ENCODE peak calls at places on chromosomes 7 and 10, in five cellular contexts. U, V, H, P and K are unnamed samples. For H3K4me1, the result is how much of the 10 kb centered on the place peaks cover.

GRCh38 chr7:151076863-151077704 is 3.5 kb downstream of the FASTK start:
- DNase-seq in U (peak), V (no peak), H (no peak), P (no peak), K (no peak)

GRCh38 chr10:97590082-97590747 is 694 bp downstream of the C10orf62 start:
- DNase-seq in U (no peak), V (no peak), H (no peak), P (no peak), K (no peak)

GRCh38 chr10:120131183-120131582 is 238.7 kb downstream of the SEC23IP start:
- DNase-seq in U (peak), V (no peak), H (no peak), P (peak), K (peak)

GRCh38 chr10:88810196-88810961 is 7.8 kb downstream of the LIPM start:
- DNase-seq in U (peak), V (peak), H (peak), P (peak), K (peak)

GRCh38 chr7:101410743-101411476 is 48.2 kb downstream of the COL26A1 start:
- DNase-seq in U (peak), V (peak), H (peak), P (peak), K (peak)

GRCh38 chr10:50312464-50313437 is 61.4 kb upstream of the ASAH2 start:
- DNase-seq in U (peak), V (peak), H (no peak), P (no peak), K (no peak)

GRCh38 chr7:85191383-85191782 is 4.5 kb upstream of the SEMA3D start:
- DNase-seq in U (peak), V (peak), H (no peak), P (peak), K (peak)

GRCh38 chr7:39589323-39590111 is 23.3 kb downstream of the YAE1 start:
- DNase-seq in U (peak), V (peak), H (no peak), P (peak), K (peak)

GRCh38 chr10:74208997-74209396 is 58.0 kb downstream of the ADK start:
- DNase-seq in U (no peak), V (no peak), H (no peak), P (no peak), K (no peak)

GRCh38 chr10:73810735-73811465 is 498 bp downstream of the NDST2 start:
- DNase-seq in U (peak), V (no peak), H (no peak), P (peak), K (peak)

GRCh38 chr7:2148189-2148588 is 84.6 kb downstream of the MAD1L1 start:
- DNase-seq in U (no peak), V (no peak), H (no peak), P (no peak), K (no peak)

GRCh38 chr10:5466451-5466996 is 32.8 kb downstream of the CALML5 start:
- DNase-seq in U (peak), V (peak), H (peak), P (no peak), K (no peak)

GRCh38 chr7:129401228-129401967 is 32.8 kb upstream of the STRIP2 start:
- DNase-seq in U (peak), V (peak), H (peak), P (peak), K (peak)

GRCh38 chr7:128215281-128215680 is 25.8 kb upstream of the LEP start:
- DNase-seq in U (peak), V (peak), H (no peak), P (no peak), K (no peak)

GRCh38 chr10:51162002-51162401 is 87.7 kb downstream of the PRKG1 start:
- DNase-seq in U (no peak), V (peak), H (no peak), P (no peak), K (no peak)

GRCh38 chr7:83162402-83163256 is at the start of gene PCLO:
- DNase-seq in U (peak), V (peak), H (peak), P (peak), K (peak)

GRCh38 chr10:14953452-14954000 is 370 bp downstream of the DCLRE1C start:
- DNase-seq in U (peak), V (peak), H (no peak), P (peak), K (peak)

GRCh38 chr7:136728945-136729344 is 139.5 kb upstream of the CHRM2 start:
- DNase-seq in U (no peak), V (no peak), H (no peak), P (no peak), K (no peak)
- H3K27ac ChIP-seq in U (no peak), V (no peak), H (no peak), P (no peak), K (no peak)

DNA sequence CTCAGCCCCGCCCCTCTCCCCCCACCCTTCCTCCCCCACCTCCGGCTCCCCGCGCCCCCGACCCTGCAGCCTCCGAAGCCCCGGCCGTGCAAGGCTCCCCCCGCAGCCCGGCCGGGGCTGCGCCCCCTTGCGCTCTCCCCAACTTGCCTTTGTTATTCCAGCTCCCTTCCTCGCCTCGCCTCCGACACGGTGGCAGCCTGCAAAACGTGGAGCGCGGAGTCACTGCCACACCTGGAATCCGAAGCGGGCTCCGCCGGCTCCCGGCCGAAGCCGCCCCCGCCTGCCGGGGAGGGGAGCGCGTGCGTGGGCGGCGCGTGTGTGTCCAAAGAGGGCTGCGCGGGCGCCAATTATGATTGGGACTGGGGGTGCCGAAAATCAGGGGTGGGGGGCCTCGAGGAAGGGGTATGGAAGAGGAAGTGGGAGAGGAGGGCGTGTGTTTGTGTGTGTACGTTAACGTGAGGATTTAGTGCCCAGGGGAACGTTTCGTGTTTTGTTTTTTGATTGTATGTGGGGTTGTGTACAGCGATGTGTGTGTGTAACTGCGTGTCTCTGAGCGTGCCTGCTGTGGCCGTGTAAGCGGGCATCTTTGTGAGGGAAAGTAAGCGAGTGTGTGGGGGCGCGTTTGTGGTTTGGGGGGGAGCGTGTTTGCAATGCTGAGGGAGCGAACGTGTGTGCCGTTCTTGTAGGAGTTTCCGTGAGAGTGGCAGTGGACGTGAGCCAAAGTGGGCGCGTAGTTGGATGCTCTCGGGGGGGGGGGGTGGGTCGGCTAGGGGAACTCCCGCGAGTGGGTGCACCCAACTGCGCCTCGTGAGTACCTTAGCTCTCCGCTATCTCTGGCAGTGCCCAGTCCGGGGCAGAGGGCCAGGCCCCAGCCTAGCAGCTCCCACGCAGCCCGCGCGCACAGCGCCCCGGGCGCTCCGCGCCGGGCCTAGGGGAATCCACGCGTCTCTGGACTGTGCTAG is 1.2 kb upstream of the ZMIZ1 start:
- DNase-seq in U (peak), V (peak), H (peak), P (peak), K (peak)
- TF ChIP-seq EZH2 in U (no peak), V (no peak), H (no peak), P (no peak), K (no peak)

DNA sequence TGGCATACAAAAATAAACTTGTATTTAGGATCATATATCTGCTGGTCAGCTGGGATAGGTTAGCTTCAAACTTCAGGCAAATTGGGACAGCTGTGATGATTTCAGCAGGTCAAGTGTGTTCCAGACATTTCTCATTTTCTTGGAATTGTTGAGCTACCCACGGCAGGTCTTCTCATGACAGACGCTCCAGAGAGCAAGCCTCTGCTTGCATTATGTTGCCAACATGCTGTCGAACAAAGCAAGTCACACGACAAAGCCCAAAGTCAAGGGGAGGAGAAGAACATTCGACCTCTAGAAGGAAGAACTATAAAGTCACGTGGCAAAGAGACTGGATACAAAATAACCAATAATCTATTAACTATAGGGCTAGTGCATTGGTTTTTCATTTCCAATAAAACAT is 103.5 kb downstream of the RAB18 start:
- DNase-seq in U (no peak), V (no peak), H (no peak), P (no peak), K (no peak)
- H3K4me1 ChIP-seq in U (under half), V (under half), H (under half), P (under half), K (under half)

DNA sequence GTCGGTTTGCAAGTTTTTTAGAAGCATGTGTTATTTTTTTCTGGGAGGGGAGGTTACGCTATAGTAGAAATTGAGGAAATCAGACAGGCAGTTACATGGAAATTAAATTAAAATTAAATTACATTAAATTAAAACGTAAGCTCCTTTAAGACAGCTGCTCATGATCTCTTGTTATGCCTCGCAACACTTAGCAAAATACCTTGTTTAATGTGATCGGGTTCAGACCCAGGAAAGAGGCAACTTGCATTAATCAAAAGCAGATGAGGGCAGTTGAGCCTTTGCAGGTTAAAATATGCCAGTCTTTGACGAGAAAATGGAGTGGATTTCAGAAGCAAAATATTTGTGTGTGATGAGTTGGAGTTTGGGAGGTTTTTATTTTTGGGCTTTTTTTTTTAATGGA is 651.8 kb downstream of the INHBA start:
- DNase-seq in U (no peak), V (no peak), H (no peak), P (no peak), K (no peak)
- H3K27ac ChIP-seq in U (no peak), V (no peak), H (no peak), P (no peak), K (no peak)

GRCh38 chr10:101131962-101132635 is 999 bp downstream of the TLX1 start:
- DNase-seq in U (no peak), V (no peak), H (no peak), P (no peak), K (no peak)
- TF ChIP-seq EZH2 in U (peak), V (peak), H (peak), P (peak), K (no peak)

GRCh38 chr10:26801831-26802230 is 58.9 kb downstream of the ABI1 start:
- DNase-seq in U (no peak), V (no peak), H (no peak), P (no peak), K (no peak)

GRCh38 chr10:26804418-26805393 is 56.1 kb downstream of the ABI1 start:
- DNase-seq in U (no peak), V (no peak), H (no peak), P (no peak), K (no peak)

GRCh38 chr10:26802527-26802926 is 58.2 kb downstream of the ABI1 start:
- DNase-seq in U (no peak), V (no peak), H (no peak), P (no peak), K (no peak)

GRCh38 chr10:26805567-26806245 is 55.1 kb downstream of the ABI1 start:
- DNase-seq in U (peak), V (peak), H (no peak), P (no peak), K (no peak)

DNA sequence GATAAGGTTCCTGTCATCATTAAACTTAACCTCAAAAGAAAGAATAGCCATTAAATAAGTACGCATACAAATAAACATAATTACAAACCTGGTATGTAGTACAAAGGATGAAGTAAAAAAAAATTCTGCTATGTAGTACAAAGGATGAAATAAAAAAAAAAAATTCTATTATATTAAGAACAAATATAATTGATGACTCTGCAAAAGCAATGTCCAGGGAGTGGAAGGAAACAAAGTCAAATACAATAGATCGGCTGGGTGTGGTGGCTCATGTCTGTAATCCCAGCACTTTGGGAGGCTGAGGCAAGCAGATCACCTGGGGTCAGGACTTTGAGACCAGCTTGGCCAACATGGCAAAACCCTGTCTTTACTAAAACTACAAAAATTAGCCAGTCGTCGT is 56.9 kb downstream of the ABI1 start:
- DNase-seq in U (no peak), V (no peak), H (no peak), P (no peak), K (no peak)
- H3K4me1 ChIP-seq in U (under half), V (under half), H (under half), P (under half), K (under half)

GRCh38 chr7:5712566-5712965 is 68.9 kb downstream of the RNF216 start:
- DNase-seq in U (no peak), V (no peak), H (no peak), P (no peak), K (no peak)
- H3K27ac ChIP-seq in U (no peak), V (no peak), H (no peak), P (no peak), K (no peak)

GRCh38 chr7:155373359-155374273 is 75.9 kb downstream of the INSIG1 start:
- DNase-seq in U (peak), V (peak), H (no peak), P (peak), K (peak)
- TF ChIP-seq EZH2 in U (peak), V (peak), H (no peak), P (peak), K (peak)

GRCh38 chr10:11338160-11338844 is 273.1 kb downstream of the USP6NL start:
- DNase-seq in U (no peak), V (no peak), H (no peak), P (no peak), K (no peak)
- H3K4me1 ChIP-seq in U (under half), V (under half), H (under half), P (under half), K (under half)

DNA sequence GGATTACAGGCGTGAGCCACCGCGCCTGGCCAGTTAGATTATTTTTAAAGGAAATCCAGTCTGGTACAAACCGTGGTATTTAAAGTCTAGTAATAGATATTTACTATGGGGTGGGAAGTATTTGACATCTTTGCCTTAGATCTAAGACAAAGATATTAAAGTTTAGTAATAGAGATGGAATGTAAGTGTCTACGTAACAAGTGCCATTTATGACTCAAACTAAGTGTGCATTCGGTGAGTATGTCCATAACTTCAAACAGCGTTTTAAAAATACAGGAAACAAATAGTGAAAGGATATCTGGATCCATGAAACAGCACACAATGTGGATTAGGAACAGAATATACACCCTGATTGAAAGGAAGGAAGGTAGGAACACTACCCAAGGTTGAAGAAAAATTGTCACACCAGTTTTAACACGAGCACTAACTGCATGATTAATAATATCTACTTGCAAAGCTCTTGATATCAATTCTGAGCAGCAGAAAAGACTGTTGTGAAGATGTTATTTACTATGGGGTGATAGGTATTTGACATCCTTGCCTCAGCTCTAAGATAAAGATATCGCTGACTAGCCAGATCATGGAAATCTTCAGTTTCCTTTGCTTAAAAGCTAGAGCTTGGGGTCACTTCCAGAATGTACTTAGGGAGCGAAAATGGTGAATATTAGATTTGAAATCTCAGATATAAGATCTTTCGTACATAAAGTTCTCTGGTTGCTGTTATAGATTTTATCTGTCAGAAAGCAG is 48.7 kb downstream of the EPC1 start:
- DNase-seq in U (peak), V (peak), H (peak), P (peak), K (no peak)
- H3K27ac ChIP-seq in U (peak), V (peak), H (no peak), P (peak), K (no peak)